ENCODE peak calls at places on chromosomes 16 and 17, in five cellular contexts. B is activated gamma-delta T cell treated with Interleukin-2 at 50 U/mL for 16 hours; Q is naive thymus-derived CD8-positive, alpha-beta T cell; Z is anterior cingulate cortex; G is stimulated activated CD4-positive, alpha-beta T cell treated with anti-CD3 and anti-CD28 coated beads, Interleukin-15, amount 100 ng/mL, for 1 hour. R is an unnamed sample.

GRCh38 chr16:60717808-60718207 is 1318.4 kb downstream of the CDH8 start:
- DNase-seq in B (no peak), Z (no peak), Q (no peak), G (no peak), R (no peak)

GRCh38 chr17:73199751-73200317 is 7.0 kb downstream of the COG1 start:
- DNase-seq in Q (no peak), G (no peak), B (no peak), Z (no peak), R (no peak)

GRCh38 chr17:82932146-82933005 is 92.6 kb upstream of the ZNF750 start:
- DNase-seq in Q (no peak), B (no peak), G (no peak), Z (no peak), R (no peak)

GRCh38 chr16:54208262-54208661 is 78.3 kb downstream of the IRX3 start:
- DNase-seq in Q (no peak), Z (no peak), B (no peak), G (no peak), R (no peak)

GRCh38 chr17:68821860-68822693 is 133.1 kb downstream of the ABCA8 start:
- DNase-seq in B (no peak), G (no peak), Z (no peak), Q (no peak), R (no peak)

GRCh38 chr17:6510321-6511023 is 45.9 kb downstream of the PITPNM3 start:
- DNase-seq in G (no peak), B (no peak), Q (no peak), Z (no peak), R (no peak)

GRCh38 chr16:28589069-28589468 is 7.8 kb downstream of the SULT1A2 start:
- DNase-seq in Z (no peak), Q (no peak), B (no peak), G (no peak), R (no peak)

GRCh38 chr16:67246081-67246944 is 968 bp downstream of the FHOD1 start:
- DNase-seq in B (peak), Z (no peak), G (no peak), Q (peak), R (peak)

GRCh38 chr17:48270896-48271295 is 159.1 kb downstream of the SKAP1 start:
- DNase-seq in B (no peak), Q (no peak), Z (no peak), G (no peak), R (no peak)

GRCh38 chr17:36542755-36543154 is 2.0 kb upstream of the GGNBP2 start:
- DNase-seq in G (no peak), B (no peak), Q (no peak), Z (no peak), R (no peak)

GRCh38 chr16:85673529-85674417 is 15.0 kb downstream of the GINS2 start:
- DNase-seq in G (no peak), Z (no peak), B (no peak), Q (no peak), R (no peak)

GRCh38 chr17:60392845-60393702 is 1.1 kb upstream of the USP32 start:
- DNase-seq in Q (peak), Z (no peak), B (no peak), G (peak), R (peak)

GRCh38 chr17:80866050-80866793 is 125.4 kb upstream of the CHMP6 start:
- DNase-seq in B (peak), Z (no peak), Q (peak), G (peak), R (peak)

GRCh38 chr16:79970551-79971236 is 370.2 kb upstream of the MAF start:
- DNase-seq in G (no peak), Z (no peak), Q (no peak), B (no peak), R (no peak)

R was measured in globus pallidus.